ENCODE peak calls at places on chromosomes 2 and 18, in six cellular contexts. S, Q, R, V, G and N are unnamed samples.

GRCh38 chr2:205706769-205707375 is 24.6 kb downstream of the NRP2 start:
- DNase-seq in S (no peak), Q (no peak), R (peak; percentile 3), V (peak; percentile 89), G (no peak), N (no peak)

GRCh38 chr2:21092308-21092869 is 31.4 kb upstream of the TDRD15 start:
- DNase-seq in S (no peak), Q (no peak), R (no peak), V (no peak), G (no peak), N (no peak)

GRCh38 chr2:74188018-74188601 is 9.4 kb upstream of the MOB1A start:
- DNase-seq in S (no peak), Q (no peak), R (peak; percentile 64), V (no peak), G (no peak), N (no peak)

GRCh38 chr2:226981731-226982373 is 146.0 kb downstream of the RHBDD1 start:
- DNase-seq in S (no peak), Q (no peak), R (peak; percentile 32), V (no peak), G (no peak), N (no peak)

GRCh38 chr2:234955091-234955511 is 3.3 kb downstream of the SH3BP4 start:
- DNase-seq in S (no peak), Q (no peak), R (no peak), V (no peak), G (no peak), N (no peak)

GRCh38 chr2:236174608-236175001 is 6.4 kb upstream of the GBX2 start:
- DNase-seq in S (no peak), Q (no peak), R (no peak), V (no peak), G (no peak), N (no peak)

GRCh38 chr2:168495524-168495923 is 39.5 kb downstream of the CERS6 start:
- DNase-seq in S (no peak), Q (no peak), R (no peak), V (no peak), G (no peak), N (no peak)

GRCh38 chr2:25000503-25001328 is 29.0 kb upstream of the DNAJC27 start:
- DNase-seq in S (no peak), Q (no peak), R (no peak), V (no peak), G (no peak), N (no peak)

GRCh38 chr2:30899655-30900054 is 92.4 kb upstream of the CAPN13 start:
- DNase-seq in S (no peak), Q (no peak), R (no peak), V (no peak), G (no peak), N (no peak)

GRCh38 chr2:238024986-238025385 is 35.8 kb upstream of the SCLY start:
- DNase-seq in S (no peak), Q (no peak), R (no peak), V (no peak), G (no peak), N (no peak)

GRCh38 chr2:8544786-8545631 is 136.8 kb upstream of the ID2 start:
- DNase-seq in S (no peak), Q (peak; percentile 68), R (peak; percentile 65), V (peak; percentile 99), G (peak; percentile 39), N (peak; percentile 61)

GRCh38 chr2:18077724-18078123 is 199.3 kb downstream of the KCNS3 start:
- DNase-seq in S (no peak), Q (no peak), R (peak; percentile 87), V (peak; percentile 52), G (no peak), N (no peak)

GRCh38 chr2:63078852-63079606 is 28.4 kb downstream of the OTX1 start:
- DNase-seq in S (peak; percentile 28), Q (no peak), R (peak; percentile 53), V (peak; percentile 65), G (no peak), N (no peak)

GRCh38 chr18:5058768-5059539 is 138.1 kb downstream of the AKAIN1 start:
- DNase-seq in S (no peak), Q (peak; percentile 8), R (no peak), V (peak; percentile 83), G (no peak), N (peak; percentile 8)

GRCh38 chr2:238458641-238459040 is 31.9 kb downstream of the ASB1 start:
- DNase-seq in S (no peak), Q (no peak), R (no peak), V (no peak), G (no peak), N (no peak)

GRCh38 chr18:72848534-72849237 is 19.1 kb downstream of the NETO1 start:
- DNase-seq in S (no peak), Q (no peak), R (peak; percentile 78), V (no peak), G (no peak), N (no peak)

GRCh38 chr2:190318931-190319556 is 582 bp downstream of the HIBCH start:
- DNase-seq in S (peak; percentile 14), Q (no peak), R (peak; percentile 18), V (no peak), G (no peak), N (no peak)

GRCh38 chr2:14530506-14530905 is 102.0 kb upstream of the LRATD1 start:
- DNase-seq in S (no peak), Q (no peak), R (no peak), V (no peak), G (no peak), N (no peak)